ENCODE peak calls at places on chromosomes 5 and 9, in six cellular contexts. G, Q, Z, H, A and B are unnamed samples.

GRCh38 chr5:133338504-133339355 is 273.6 kb downstream of the FSTL4 start:
- DNase-seq in G (no peak), Q (no peak), Z (no peak), H (no peak), A (no peak), B (no peak)

GRCh38 chr9:127539982-127540663 is 72.0 kb upstream of the STXBP1 start:
- DNase-seq in G (no peak), Q (no peak), Z (no peak), H (no peak), A (no peak), B (no peak)

GRCh38 chr9:103364753-103365152 is 369.6 kb downstream of the CYLC2 start:
- DNase-seq in G (no peak), Q (no peak), Z (no peak), H (peak), A (no peak), B (peak)

GRCh38 chr5:175821790-175822211 is 49.6 kb upstream of the CPLX2 start:
- DNase-seq in G (no peak), Q (no peak), Z (peak), H (no peak), A (peak), B (peak)

GRCh38 chr5:150846651-150847333 is 471 bp downstream of the IRGM start:
- DNase-seq in G (peak), Q (peak), Z (peak), H (peak), A (peak), B (peak)

GRCh38 chr9:120536949-120537640 is 42.9 kb downstream of the CDK5RAP2 start:
- DNase-seq in G (no peak), Q (no peak), Z (no peak), H (no peak), A (no peak), B (no peak)

GRCh38 chr9:134544388-134545212 is 97.0 kb upstream of the COL5A1 start:
- DNase-seq in G (peak), Q (no peak), Z (no peak), H (peak), A (no peak), B (peak)

GRCh38 chr5:78286288-78286687 is 8.2 kb downstream of the AP3B1 start:
- DNase-seq in G (no peak), Q (no peak), Z (no peak), H (no peak), A (peak), B (no peak)

GRCh38 chr5:127772531-127772930 is 69.3 kb downstream of the CCDC192 start:
- DNase-seq in G (no peak), Q (no peak), Z (no peak), H (no peak), A (no peak), B (no peak)